ENCODE peak calls at places on chromosomes 3 and 15, in seven cellular contexts. R is neuronal stem cell, Z is trophoblast cell, W is mesenchymal stem cell, T is mesendoderm, Q is H1, P is H9. E is an unnamed sample.
A peak's percentile ranks its signal among the peaks of the same experiment; 100 is the strongest.

GRCh38 chr3:67884345-67884744 is 229.9 kb upstream of the SUCLG2 start:
- DNase-seq in R (no peak), Z (peak; percentile 4), W (no peak), T (no peak), Q (no peak), P (no peak), E (no peak)

GRCh38 chr3:175260145-175260794 is 401.1 kb downstream of the NAALADL2 start:
- DNase-seq in R (no peak), Z (no peak), W (peak; percentile 19), T (no peak), Q (no peak), P (no peak), E (peak; percentile 70)

GRCh38 chr3:104102386-104102785 is 1264.3 kb upstream of the ALCAM start:
- DNase-seq in R (peak; percentile 43), Z (peak; percentile 13), W (peak; percentile 62), T (peak; percentile 79), Q (no peak), P (peak; percentile 64), E (peak; percentile 55)

GRCh38 chr3:135456182-135456790 is 509.2 kb upstream of the PPP2R3A start:
- DNase-seq in R (peak; percentile 53), Z (no peak), W (no peak), T (peak; percentile 85), Q (peak; percentile 47), P (peak; percentile 85), E (no peak)

GRCh38 chr3:124600765-124601164 is 129.5 kb upstream of the UMPS start:
- DNase-seq in R (no peak), Z (no peak), W (no peak), T (no peak), Q (no peak), P (no peak), E (no peak)

GRCh38 chr3:117695321-117695720 is 985.7 kb downstream of the TUSC7 start:
- DNase-seq in R (no peak), Z (no peak), W (no peak), T (no peak), Q (no peak), P (no peak), E (peak; percentile 81)

GRCh38 chr15:69660114-69660513 is 207.5 kb downstream of the RPLP1 start:
- DNase-seq in R (no peak), Z (peak; percentile 62), W (no peak), T (no peak), Q (no peak), P (no peak), E (no peak)

GRCh38 chr3:76724075-76724474 is 315.8 kb upstream of the ROBO2 start:
- DNase-seq in R (no peak), Z (no peak), W (no peak), T (no peak), Q (no peak), P (no peak), E (no peak)

GRCh38 chr3:63863150-63864007 is at the start of the genes ATXN7 and THOC7:
- DNase-seq in R (peak; percentile 67), Z (peak; percentile 68), W (peak; percentile 74), T (peak; percentile 74), Q (no peak), P (peak; percentile 64), E (peak; percentile 38)

GRCh38 chr3:119146578-119147375 is 812 bp downstream of the TEX55 start:
- DNase-seq in R (no peak), Z (no peak), W (no peak), T (no peak), Q (no peak), P (no peak), E (no peak)

GRCh38 chr15:84833447-84833846 is 16.3 kb downstream of the ALPK3 start:
- DNase-seq in R (no peak), Z (no peak), W (peak; percentile 69), T (no peak), Q (no peak), P (no peak), E (peak; percentile 78)

GRCh38 chr15:85402195-85402921 is 22.0 kb downstream of the AKAP13 start:
- DNase-seq in R (no peak), Z (no peak), W (peak; percentile 49), T (no peak), Q (no peak), P (no peak), E (peak; percentile 92)

GRCh38 chr15:96234109-96234892 is 96.2 kb upstream of the NR2F2 start:
- DNase-seq in R (no peak), Z (peak; percentile 27), W (peak; percentile 19), T (no peak), Q (no peak), P (no peak), E (peak; percentile 51)

GRCh38 chr3:195899701-195900425 is 8.5 kb downstream of the TNK2 start:
- DNase-seq in R (no peak), Z (no peak), W (no peak), T (no peak), Q (no peak), P (no peak), E (no peak)

GRCh38 chr3:128146201-128146600 is 7.1 kb upstream of the EEFSEC start:
- DNase-seq in R (no peak), Z (no peak), W (no peak), T (no peak), Q (no peak), P (no peak), E (no peak)

GRCh38 chr15:100940785-100941379 is 21.7 kb downstream of the LRRK1 start:
- DNase-seq in R (no peak), Z (no peak), W (no peak), T (no peak), Q (no peak), P (no peak), E (no peak)

GRCh38 chr15:101669744-101670143 is 17.6 kb upstream of the TM2D3 start:
- DNase-seq in R (no peak), Z (peak; percentile 40), W (peak; percentile 27), T (no peak), Q (no peak), P (no peak), E (no peak)

GRCh38 chr3:105195260-105195659 is 171.4 kb upstream of the ALCAM start:
- DNase-seq in R (no peak), Z (no peak), W (peak; percentile 9), T (no peak), Q (no peak), P (no peak), E (peak; percentile 65)

GRCh38 chr3:59244343-59244742 is 194.5 kb upstream of the CFAP20DC start:
- DNase-seq in R (no peak), Z (no peak), W (no peak), T (no peak), Q (no peak), P (no peak), E (no peak)

GRCh38 chr3:59240856-59241255 is 191.0 kb upstream of the CFAP20DC start:
- DNase-seq in R (no peak), Z (no peak), W (peak; percentile 54), T (no peak), Q (no peak), P (no peak), E (peak; percentile 43)

GRCh38 chr3:59245300-59245878 is 195.6 kb upstream of the CFAP20DC start:
- DNase-seq in R (no peak), Z (no peak), W (peak; percentile 70), T (peak; percentile 22), Q (no peak), P (no peak), E (no peak)

GRCh38 chr3:59245879-59246501 is 196.2 kb upstream of the CFAP20DC start:
- DNase-seq in R (no peak), Z (peak; percentile 73), W (peak; percentile 93), T (peak; percentile 31), Q (no peak), P (no peak), E (peak; percentile 91)

GRCh38 chr3:59243476-59243875 is 193.7 kb upstream of the CFAP20DC start:
- DNase-seq in R (no peak), Z (no peak), W (peak; percentile 19), T (no peak), Q (no peak), P (no peak), E (no peak)
- H2AK5ac ChIP-seq in R (no peak overlapping the region), Z (no peak overlapping the region), W (no peak overlapping the region), T (no peak overlapping the region), Q (no peak overlapping the region), P (no peak overlapping the region), E (peak overlapping the region; percentile 85)

GRCh38 chr15:45164914-45165313 is 22.9 kb downstream of the SHF start:
- DNase-seq in R (no peak), Z (no peak), W (no peak), T (no peak), Q (no peak), P (no peak), E (no peak)

GRCh38 chr15:45161666-45162065 is 26.1 kb downstream of the SHF start:
- DNase-seq in R (no peak), Z (no peak), W (no peak), T (no peak), Q (no peak), P (no peak), E (no peak)

GRCh38 chr15:45165536-45165935 is 22.2 kb downstream of the SHF start:
- DNase-seq in R (no peak), Z (no peak), W (no peak), T (no peak), Q (no peak), P (no peak), E (no peak)

GRCh38 chr15:45162771-45163507 is 24.8 kb downstream of the SHF start:
- DNase-seq in R (peak; percentile 68), Z (peak; percentile 90), W (peak; percentile 85), T (peak; percentile 94), Q (peak; percentile 79), P (peak; percentile 94), E (peak; percentile 82)

DNA sequence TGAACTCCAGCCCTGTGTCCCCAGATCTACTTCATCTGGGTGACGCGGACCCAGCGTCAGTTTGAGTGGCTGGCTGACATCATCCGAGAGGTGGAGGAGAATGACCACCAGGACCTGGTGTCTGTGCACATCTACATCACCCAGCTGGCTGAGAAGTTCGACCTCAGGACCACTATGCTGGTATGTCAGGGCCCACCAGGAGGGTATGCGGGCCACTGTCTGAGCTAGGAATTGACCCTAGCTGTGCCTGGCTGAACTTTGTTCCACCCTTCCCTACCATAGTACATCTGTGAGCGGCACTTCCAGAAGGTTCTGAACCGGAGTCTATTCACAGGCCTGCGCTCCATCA is 24.3 kb downstream of the SHF start:
- DNase-seq in R (no peak), Z (peak; percentile 21), W (no peak), T (no peak), Q (no peak), P (no peak), E (no peak)
- H2AK5ac ChIP-seq in R (peak overlapping the region; percentile 27), Z (no peak overlapping the region), W (peak overlapping the region; percentile 11), T (no peak overlapping the region), Q (no peak overlapping the region), P (no peak overlapping the region), E (peak overlapping the region; percentile 57)

DNA sequence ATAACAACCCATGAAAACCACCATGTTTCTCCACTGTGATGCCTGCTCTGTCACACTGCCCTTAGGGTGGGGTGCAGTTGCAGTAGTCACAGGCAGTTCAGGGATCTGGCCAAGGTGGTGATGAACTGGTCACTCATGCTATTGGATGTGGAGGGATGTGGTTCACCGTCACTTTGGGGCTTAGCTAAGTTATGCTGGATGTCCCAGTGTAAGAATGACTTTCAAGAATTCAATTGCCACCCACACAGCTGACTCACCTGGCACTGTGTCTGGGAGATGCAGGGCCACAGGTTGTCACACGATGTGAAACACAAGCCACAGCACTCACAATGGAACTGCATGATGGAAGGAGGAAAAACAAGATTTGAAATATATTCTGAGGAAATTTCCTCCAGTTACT is 146.1 kb upstream of the CTNNB1 start:
- DNase-seq in R (no peak), Z (no peak), W (no peak), T (no peak), Q (no peak), P (no peak), E (no peak)
- H2AK5ac ChIP-seq in R (no peak overlapping the region), Z (no peak overlapping the region), W (no peak overlapping the region), T (no peak overlapping the region), Q (no peak overlapping the region), P (no peak overlapping the region), E (no peak overlapping the region)

GRCh38 chr3:38049358-38050126 is 10.5 kb downstream of the DLEC1 start:
- DNase-seq in R (no peak), Z (no peak), W (no peak), T (no peak), Q (no peak), P (no peak), E (no peak)
- H2AK5ac ChIP-seq in R (no peak overlapping the region), Z (no peak overlapping the region), W (no peak overlapping the region), T (no peak overlapping the region), Q (no peak overlapping the region), P (no peak overlapping the region), E (no peak overlapping the region)

E was measured in IMR-90.